ENCODE peak calls at places on chromosomes 6 and 20, in eight cellular contexts. Z is osteoblast; A is neuronal stem cell; L is hepatocyte; Q is cardiac fibroblast; Y is naive thymus-derived CD4-positive, alpha-beta T cell; O is lower lobe of right lung; I is epithelial cell of proximal tubule. E is an unnamed sample.

GRCh38 chr6:30821862-30822784 is 62.2 kb upstream of the DDR1 start:
- DNase-seq in L (peak), Y (peak), Z (peak), A (no peak), Q (peak), I (no peak), O (no peak), E (no peak)

GRCh38 chr20:47231382-47232042 is 125.0 kb downstream of the ZMYND8 start:
- DNase-seq in O (no peak), Y (no peak), I (no peak), Z (peak), L (no peak), A (no peak), Q (peak), E (no peak)

GRCh38 chr20:38825901-38826625 is 20.6 kb downstream of the PPP1R16B start:
- DNase-seq in Q (peak), Z (peak), I (peak), L (peak), O (no peak), Y (no peak), A (peak), E (no peak)

GRCh38 chr20:6692566-6693168 is 74.8 kb upstream of the BMP2 start:
- DNase-seq in Y (no peak), A (no peak), I (no peak), L (peak), Z (no peak), O (no peak), Q (no peak), E (no peak)

GRCh38 chr20:38275815-38276550 is 15.4 kb upstream of the KIAA1755 start:
- DNase-seq in Q (peak), I (no peak), Y (no peak), L (no peak), O (no peak), A (no peak), Z (peak), E (no peak)

GRCh38 chr20:47546184-47547033 is 44.7 kb downstream of the NCOA3 start:
- DNase-seq in A (no peak), L (no peak), Z (peak), Y (no peak), O (no peak), Q (peak), I (no peak), E (no peak)

GRCh38 chr20:15220778-15221565 is 883.6 kb upstream of the FLRT3 start:
- DNase-seq in Z (no peak), Y (no peak), O (no peak), I (no peak), A (no peak), Q (peak), L (no peak), E (no peak)

GRCh38 chr6:37781788-37782187 is 37.7 kb upstream of the ZFAND3 start:
- DNase-seq in Q (no peak), Y (no peak), Z (no peak), O (no peak), I (no peak), L (no peak), A (no peak), E (no peak)

GRCh38 chr6:105785412-105785811 is 300.7 kb upstream of the PRDM1 start:
- DNase-seq in Z (no peak), I (no peak), O (peak), Y (no peak), L (no peak), Q (no peak), A (no peak), E (no peak)

GRCh38 chr6:41652876-41653641 is 14.8 kb downstream of the MDFI start:
- DNase-seq in O (peak), Z (peak), Q (no peak), Y (no peak), L (peak), I (no peak), A (no peak), E (no peak)

GRCh38 chr20:47764154-47764734 is 21.0 kb downstream of the SULF2 start:
- DNase-seq in I (no peak), L (no peak), Q (no peak), Y (no peak), O (no peak), Z (peak), A (no peak), E (no peak)

GRCh38 chr20:25398363-25399037 is 7.9 kb upstream of the ABHD12 start:
- DNase-seq in L (no peak), A (no peak), Q (no peak), I (no peak), Y (no peak), O (no peak), Z (no peak), E (no peak)

GRCh38 chr6:13910443-13910842 is 14.3 kb upstream of the RNF182 start:
- DNase-seq in Y (no peak), Z (no peak), I (no peak), L (no peak), A (no peak), O (no peak), Q (no peak), E (no peak)
- H3K4me3 ChIP-seq in Y (no peak), Z (no peak), I (no peak), L (no peak), A (no peak), O (no peak), Q (no peak), E (no peak)

DNA sequence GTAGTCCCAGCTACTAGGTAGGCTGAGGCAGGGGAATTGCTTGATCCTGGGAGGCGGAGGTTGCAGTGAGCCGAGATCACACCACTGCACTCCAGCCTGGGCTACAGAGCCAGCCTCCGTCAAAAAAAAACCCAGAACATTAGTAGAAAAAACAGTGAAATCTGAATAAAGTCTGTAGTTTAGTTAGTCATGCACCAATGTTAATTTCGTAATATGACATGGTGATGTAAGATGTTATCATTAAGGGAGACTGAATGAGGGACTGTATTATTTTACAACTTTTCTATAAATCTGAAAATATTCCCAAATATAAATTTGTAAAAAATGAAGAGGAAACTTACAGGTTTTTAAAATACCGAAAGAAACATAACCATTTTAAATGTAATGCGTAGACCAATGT is 2.1 kb downstream of the GSTA4 start:
- DNase-seq in I (no peak), O (no peak), Z (no peak), Y (no peak), L (no peak), Q (peak), A (no peak), E (no peak)
- H3K4me3 ChIP-seq in I (no peak), O (peak), Z (peak), Y (no peak), L (peak), Q (no peak), A (no peak), E (no peak)

GRCh38 chr6:143262859-143263258 is 187.6 kb downstream of the ADAT2 start:
- DNase-seq in O (no peak), I (no peak), Q (no peak), A (no peak), L (no peak), Y (no peak), Z (no peak), E (no peak)
- H3K4me3 ChIP-seq in O (no peak), I (no peak), Q (no peak), A (no peak), L (no peak), Y (no peak), Z (no peak), E (no peak)

DNA sequence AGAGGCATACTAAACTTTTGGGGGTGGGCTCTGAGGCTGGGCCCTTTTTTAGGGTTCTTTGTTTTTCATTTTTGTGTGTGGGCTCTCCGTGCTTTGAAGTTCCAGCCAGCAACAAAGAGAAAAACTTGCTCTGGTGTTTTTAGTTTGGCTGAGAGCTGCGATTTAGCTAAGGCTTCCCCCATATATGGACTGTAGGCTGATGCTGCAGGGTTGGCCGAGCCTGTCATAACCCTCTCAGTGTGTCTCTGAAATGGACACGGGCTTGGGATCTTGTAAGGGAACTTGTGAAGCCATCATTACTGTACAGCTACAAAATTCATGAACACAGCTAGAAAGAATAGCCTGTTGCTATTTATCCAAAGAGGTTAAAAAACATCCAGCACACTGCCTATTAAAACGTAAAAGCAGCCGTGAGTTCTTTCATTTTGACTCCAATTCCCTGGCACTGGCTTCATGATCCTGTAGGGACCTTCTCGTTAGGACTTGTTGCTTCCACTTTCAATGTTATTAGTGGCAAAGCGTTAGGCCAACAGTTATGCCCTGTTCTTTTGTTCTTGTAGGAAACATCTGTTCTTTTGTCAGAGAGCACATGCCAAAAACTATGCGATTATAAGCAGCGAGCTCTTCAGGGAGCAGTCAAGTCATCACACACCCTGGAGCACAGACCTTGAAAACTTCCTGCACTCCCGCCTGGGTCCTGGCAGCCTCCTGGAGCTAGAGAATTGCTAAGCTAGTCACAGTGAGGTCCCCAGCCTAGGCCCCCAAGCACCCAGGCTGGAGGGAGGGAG is 609.7 kb upstream of the ARID1B start:
- DNase-seq in I (no peak), Y (peak), O (no peak), Z (no peak), Q (peak), L (no peak), A (no peak), E (peak)
- H3K4me3 ChIP-seq in I (no peak), Y (peak), O (peak), Z (peak), Q (no peak), L (no peak), A (no peak), E (no peak)

DNA sequence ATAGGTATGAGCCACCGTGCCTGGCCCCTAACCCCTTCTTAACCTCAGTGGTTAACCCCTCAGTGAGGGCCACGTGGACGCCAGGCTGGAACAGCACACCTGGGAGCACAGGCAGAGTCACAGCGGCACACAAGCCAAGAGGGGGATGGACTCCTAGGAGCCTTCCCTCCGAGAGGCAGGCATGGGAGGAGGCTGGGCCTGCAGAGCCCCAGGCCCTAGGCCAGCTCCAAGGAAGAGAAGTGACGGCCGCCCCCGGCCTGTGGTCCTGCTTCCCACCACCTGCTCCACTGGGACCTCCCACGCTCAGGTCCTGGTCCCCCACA is 3.8 kb downstream of the GATA5 start:
- DNase-seq in Z (no peak), I (no peak), A (no peak), Y (no peak), Q (no peak), L (no peak), O (no peak), E (no peak)
- H3K4me3 ChIP-seq in Z (no peak), I (no peak), A (no peak), Y (no peak), Q (no peak), L (no peak), O (no peak), E (no peak)

GRCh38 chr6:83303426-83303825 is 110.3 kb downstream of the RWDD2A start:
- DNase-seq in I (no peak), A (no peak), Q (peak), L (no peak), O (no peak), Y (no peak), Z (no peak), E (no peak)
- H3K4me3 ChIP-seq in I (no peak), A (no peak), Q (no peak), L (no peak), O (no peak), Y (no peak), Z (no peak), E (no peak)

DNA sequence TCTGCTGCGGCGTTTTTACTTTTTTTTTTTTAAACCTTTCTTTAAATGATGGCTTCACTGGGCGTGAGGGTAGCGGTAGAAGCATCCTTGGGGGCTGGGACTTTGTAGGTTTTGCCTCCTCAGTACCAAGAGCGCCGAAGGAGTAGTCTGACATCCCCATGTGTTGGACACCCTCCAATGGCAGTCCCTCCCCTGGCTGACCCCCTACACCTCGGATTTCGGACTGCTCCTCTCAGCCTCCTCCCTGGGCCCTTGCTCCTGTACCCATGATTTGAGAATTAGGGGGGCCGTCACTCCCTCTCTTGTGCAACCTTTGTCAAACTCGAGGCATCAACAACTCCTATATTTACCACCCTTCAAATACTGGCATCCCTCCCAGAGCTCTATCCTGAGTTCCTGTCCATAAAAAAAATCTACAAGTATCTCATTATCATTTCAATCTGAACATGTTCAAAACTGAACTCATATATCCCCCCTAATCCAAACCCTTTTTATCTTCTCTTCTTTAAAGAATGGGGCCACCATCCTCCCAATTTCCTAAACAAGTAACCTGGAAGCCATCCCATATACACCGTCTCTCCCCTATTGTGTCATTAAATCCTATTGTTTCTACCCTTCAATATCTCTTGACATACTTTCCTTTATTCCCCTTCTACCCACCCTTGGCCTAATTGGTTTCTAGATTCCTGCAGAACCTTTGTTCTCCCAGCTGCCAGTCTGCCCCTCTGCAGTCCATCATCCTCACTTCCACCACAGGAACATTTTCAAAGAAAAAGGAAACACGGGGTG is 1.2 kb upstream of the ARFGEF3 start:
- DNase-seq in Z (peak), O (no peak), A (no peak), Q (no peak), Y (no peak), L (no peak), I (no peak), E (no peak)
- H3K4me3 ChIP-seq in Z (no peak), O (peak), A (no peak), Q (no peak), Y (no peak), L (no peak), I (peak), E (no peak)

E was measured in adrenal gland.